ENCODE peak calls at places on chromosomes 3 and 15, in nine cellular contexts. K, G, R, D, H, J, B, Q and S are unnamed samples.

GRCh38 chr3:175129126-175129525 is 270.0 kb downstream of the NAALADL2 start:
- DNase-seq in K (no peak), G (no peak), R (no peak), D (peak; percentile 63), H (no peak), J (no peak), B (no peak), Q (no peak), S (no peak)

GRCh38 chr3:89682556-89682955 is 575.1 kb downstream of the EPHA3 start:
- DNase-seq in K (no peak), G (no peak), R (no peak), D (no peak), H (no peak), J (no peak), B (no peak), Q (no peak), S (no peak)

GRCh38 chr3:33007776-33008175 is 56.3 kb downstream of the CCR4 start:
- DNase-seq in K (no peak), G (no peak), R (no peak), D (no peak), H (no peak), J (no peak), B (no peak), Q (no peak), S (no peak)

GRCh38 chr3:110070539-110070916 is 733.2 kb upstream of the DPPA4 start:
- DNase-seq in K (no peak), G (no peak), R (no peak), D (no peak), H (no peak), J (no peak), B (no peak), Q (no peak), S (no peak)

GRCh38 chr3:136869282-136869681 is 7.3 kb downstream of the NCK1 start:
- DNase-seq in K (no peak), G (no peak), R (no peak), D (no peak), H (no peak), J (no peak), B (no peak), Q (no peak), S (no peak)

GRCh38 chr15:100638177-100638730 is 35.9 kb downstream of the ASB7 start:
- DNase-seq in K (no peak), G (no peak), R (no peak), D (no peak), H (no peak), J (no peak), B (no peak), Q (no peak), S (no peak)

GRCh38 chr3:1444196-1444595 is 351.4 kb downstream of the CNTN6 start:
- DNase-seq in K (no peak), G (no peak), R (no peak), D (no peak), H (no peak), J (no peak), B (no peak), Q (no peak), S (no peak)

GRCh38 chr3:180882115-180882514 is 30.4 kb upstream of the FXR1 start:
- DNase-seq in K (no peak), G (no peak), R (no peak), D (no peak), H (no peak), J (no peak), B (no peak), Q (no peak), S (no peak)

GRCh38 chr3:14849831-14850230 is 31.1 kb downstream of the FGD5 start:
- DNase-seq in K (no peak), G (no peak), R (no peak), D (no peak), H (no peak), J (no peak), B (no peak), Q (peak; percentile 65), S (no peak)

GRCh38 chr3:55471522-55472280 is 15.4 kb downstream of the WNT5A start:
- DNase-seq in K (no peak), G (no peak), R (no peak), D (no peak), H (no peak), J (no peak), B (no peak), Q (no peak), S (no peak)

GRCh38 chr15:78453447-78453846 is 15.4 kb downstream of the IREB2 start:
- DNase-seq in K (no peak), G (no peak), R (no peak), D (no peak), H (no peak), J (no peak), B (no peak), Q (no peak), S (no peak)

GRCh38 chr3:160473978-160474377 is 24.4 kb upstream of the TRIM59 start:
- DNase-seq in K (no peak), G (no peak), R (no peak), D (peak; percentile 97), H (no peak), J (no peak), B (no peak), Q (no peak), S (no peak)

GRCh38 chr15:56243117-56243773 is 434 bp downstream of the RFX7 start:
- DNase-seq in K (peak; percentile 43), G (peak; percentile 32), R (peak; percentile 32), D (peak; percentile 26), H (peak; percentile 67), J (peak; percentile 47), B (peak; percentile 88), Q (peak; percentile 68), S (peak; percentile 73)
- TF ChIP-seq POLR2A in K (no peak), G (no peak), R (no peak), D (no peak), H (no peak), J (peak; percentile 50), B (no peak), Q (no peak), S (no peak)

GRCh38 chr15:70048196-70048565 is 49.5 kb downstream of the TLE3 start:
- DNase-seq in K (no peak), G (no peak), R (no peak), D (no peak), H (no peak), J (no peak), B (peak; percentile 57), Q (peak; percentile 60), S (no peak)
- TF ChIP-seq POLR2A in K (no peak), G (no peak), R (no peak), D (no peak), H (no peak), J (no peak), B (no peak), Q (no peak), S (no peak)

GRCh38 chr3:124639406-124640237 is 90.6 kb upstream of the UMPS start:
- DNase-seq in K (no peak), G (no peak), R (no peak), D (no peak), H (no peak), J (no peak), B (no peak), Q (no peak), S (no peak)

GRCh38 chr3:124636101-124636862 is 94.0 kb upstream of the UMPS start:
- DNase-seq in K (no peak), G (no peak), R (no peak), D (no peak), H (no peak), J (no peak), B (no peak), Q (no peak), S (no peak)

GRCh38 chr3:124635169-124635539 is 95.1 kb upstream of the UMPS start:
- DNase-seq in K (no peak), G (no peak), R (no peak), D (no peak), H (peak; percentile 19), J (no peak), B (no peak), Q (no peak), S (no peak)

GRCh38 chr3:124634210-124635168 is 95.8 kb upstream of the UMPS start:
- DNase-seq in K (no peak), G (no peak), R (no peak), D (no peak), H (peak; percentile 10), J (no peak), B (no peak), Q (no peak), S (no peak)

GRCh38 chr3:124636863-124637296 is 93.4 kb upstream of the UMPS start:
- DNase-seq in K (no peak), G (no peak), R (no peak), D (no peak), H (no peak), J (no peak), B (no peak), Q (no peak), S (no peak)
- TF ChIP-seq POLR2A in K (no peak), G (no peak), R (no peak), D (no peak), H (no peak), J (peak; percentile 4), B (no peak), Q (no peak), S (no peak)

DNA sequence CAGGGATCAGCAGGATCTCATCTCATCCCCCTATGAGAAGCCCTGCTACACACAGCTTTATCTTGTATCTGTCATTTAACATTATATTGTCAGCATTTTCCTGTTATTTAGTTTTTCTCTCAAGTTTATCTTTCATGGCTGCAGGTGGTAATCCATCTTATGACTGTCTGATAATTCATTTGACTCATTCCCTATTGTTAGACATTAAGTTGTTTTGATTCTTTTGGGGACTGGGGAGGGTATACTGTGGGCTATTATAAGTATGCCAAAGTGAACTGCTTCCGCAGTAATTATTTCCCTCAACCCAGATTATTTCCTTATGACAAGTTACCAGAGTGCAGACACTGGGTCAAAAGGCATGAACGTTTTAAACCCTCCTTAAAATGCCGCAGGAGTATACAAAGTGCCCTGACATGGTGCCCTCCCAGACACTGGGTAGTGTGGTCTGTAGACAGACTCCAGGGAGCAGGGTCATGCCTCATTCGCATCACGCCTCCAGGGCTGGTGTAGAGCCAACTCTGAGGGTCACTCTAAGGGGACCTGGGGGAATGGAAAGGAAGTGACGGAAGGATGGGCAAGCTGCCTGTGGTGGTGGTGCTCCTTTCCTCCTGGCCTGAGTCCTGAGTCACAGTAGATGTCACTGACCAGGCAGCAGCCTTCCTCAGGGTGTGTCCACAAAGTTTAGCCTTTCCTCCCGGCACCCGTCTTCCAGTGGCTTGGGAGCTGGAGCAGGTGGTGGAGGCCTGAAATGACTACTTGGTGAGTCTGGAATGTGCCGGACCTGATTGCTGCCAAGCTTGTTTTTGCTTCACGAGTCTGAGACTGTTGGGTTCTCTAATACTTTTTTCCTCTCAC is 11.6 kb downstream of the GPR160 start:
- DNase-seq in K (no peak), G (peak; percentile 30), R (no peak), D (peak; percentile 23), H (no peak), J (peak; percentile 89), B (peak; percentile 72), Q (no peak), S (no peak)
- TF ChIP-seq POLR2A in K (no peak), G (no peak), R (no peak), D (no peak), H (no peak), J (peak; percentile 25), B (no peak), Q (no peak), S (no peak)

GRCh38 chr3:158644345-158644908 is at the start of gene GFM1:
- DNase-seq in K (peak; percentile 93), G (peak; percentile 97), R (peak; percentile 93), D (peak; percentile 94), H (peak; percentile 97), J (peak; percentile 92), B (peak; percentile 96), Q (peak; percentile 96), S (peak; percentile 97)
- TF ChIP-seq POLR2A in K (peak; percentile 11), G (peak; percentile 72), R (no peak), D (peak; percentile 80), H (peak; percentile 57), J (peak; percentile 69), B (no peak), Q (peak; percentile 10), S (peak; percentile 89)